ENCODE peak calls at places on chromosomes 1 and 21, in four cellular contexts. D is OCI-LY7; E is CD4-positive, CD25-positive, alpha-beta regulatory T cell; I is adrenal gland. M is an unnamed sample.

GRCh38 chr21:43608225-43608624 is 51.1 kb downstream of the HSF2BP start:
- DNase-seq in D (no peak), E (no peak), I (no peak), M (no peak)

GRCh38 chr1:46522184-46522968 is 29.1 kb downstream of the KNCN start:
- DNase-seq in D (no peak), E (no peak), I (peak; percentile 83), M (peak; percentile 95)

GRCh38 chr1:78333426-78334012 is 157.3 kb upstream of the PTGFR start:
- DNase-seq in D (peak; percentile 19), E (no peak), I (peak; percentile 54), M (peak; percentile 78)

GRCh38 chr1:39076127-39076798 is 50.1 kb downstream of the NDUFS5 start:
- DNase-seq in D (no peak), E (no peak), I (peak; percentile 95), M (peak; percentile 91)

GRCh38 chr1:46687095-46687659 is 15.5 kb downstream of the TEX38 start:
- DNase-seq in D (no peak), E (no peak), I (peak; percentile 91), M (peak; percentile 80)

GRCh38 chr1:93648656-93649055 is 33.0 kb downstream of the BCAR3 start:
- DNase-seq in D (no peak), E (no peak), I (no peak), M (no peak)

GRCh38 chr1:9293512-9294439 is 1.1 kb downstream of the SPSB1 start:
- DNase-seq in D (peak; percentile 47), E (peak; percentile 45), I (no peak), M (no peak)

GRCh38 chr1:22790232-22791008 is 79.8 kb downstream of the EPHB2 start:
- DNase-seq in D (no peak), E (no peak), I (no peak), M (no peak)

GRCh38 chr1:94698341-94698740 is 121.8 kb upstream of the SLC44A3 start:
- DNase-seq in D (no peak), E (no peak), I (no peak), M (no peak)

GRCh38 chr1:5232537-5232936 is 578.1 kb downstream of the AJAP1 start:
- DNase-seq in D (no peak), E (no peak), I (no peak), M (no peak)

GRCh38 chr1:246198141-246198820 is 308.8 kb downstream of the SMYD3 start:
- DNase-seq in D (no peak), E (no peak), I (no peak), M (no peak)

GRCh38 chr1:245863566-245864184 is 643.4 kb downstream of the SMYD3 start:
- DNase-seq in D (no peak), E (no peak), I (no peak), M (peak; percentile 44)

GRCh38 chr1:28240024-28240423 is 4.1 kb downstream of the ATP5IF1 start:
- DNase-seq in D (no peak), E (no peak), I (no peak), M (no peak)

DNA sequence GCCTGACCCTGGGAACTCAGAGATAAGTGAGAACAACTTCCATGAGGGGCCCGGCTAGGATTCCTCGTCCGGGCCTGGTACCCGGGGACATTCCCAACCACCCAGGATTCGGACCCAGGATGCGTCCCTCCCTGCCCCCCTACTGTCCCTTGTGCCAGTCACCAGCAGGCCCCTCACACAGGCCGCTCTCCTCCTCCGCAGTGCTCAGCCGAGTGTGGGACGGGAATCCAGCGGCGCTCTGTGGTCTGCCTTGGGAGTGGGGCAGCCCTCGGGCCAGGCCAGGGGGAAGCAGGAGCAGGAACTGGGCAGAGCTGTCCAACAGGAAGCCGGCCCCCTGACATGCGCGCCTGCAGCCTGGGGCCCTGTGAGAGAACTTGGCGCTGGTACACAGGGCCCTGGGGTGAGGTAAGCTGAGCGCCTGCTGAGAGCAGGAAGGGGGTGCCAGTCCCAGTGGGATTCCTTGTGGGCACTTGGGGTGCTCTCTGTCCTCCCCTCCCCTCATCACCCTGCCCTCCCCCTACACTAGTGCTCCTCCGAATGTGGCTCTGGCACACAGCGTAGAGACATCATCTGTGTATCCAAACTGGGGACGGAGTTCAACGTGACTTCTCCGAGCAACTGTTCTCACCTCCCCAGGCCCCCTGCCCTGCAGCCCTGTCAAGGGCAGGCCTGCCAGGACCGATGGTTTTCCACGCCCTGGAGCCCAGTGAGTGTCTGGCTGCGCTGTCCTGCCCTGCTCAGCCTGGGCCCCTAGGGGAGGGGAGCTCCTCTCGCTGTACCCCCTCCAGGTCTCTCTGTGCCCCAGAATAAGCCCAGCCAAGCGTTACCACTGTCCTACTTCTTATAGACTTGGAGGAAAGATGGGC is 9.8 kb downstream of the ADAMTSL4 start:
- DNase-seq in D (no peak), E (no peak), I (peak; percentile 75), M (peak; percentile 65)
- H3K4me3 ChIP-seq in D (no peak overlapping the region), E (no peak overlapping the region), I (no peak overlapping the region), M (no peak overlapping the region)

GRCh38 chr1:170586942-170587593 is 55.1 kb downstream of the GORAB start:
- DNase-seq in D (no peak), E (no peak), I (no peak), M (peak; percentile 80)

GRCh38 chr1:170581041-170581440 is 49.1 kb downstream of the GORAB start:
- DNase-seq in D (no peak), E (no peak), I (no peak), M (no peak)

GRCh38 chr1:170590921-170591705 is 59.1 kb downstream of the GORAB start:
- DNase-seq in D (no peak), E (no peak), I (no peak), M (no peak)

GRCh38 chr1:170583186-170583585 is 51.2 kb downstream of the GORAB start:
- DNase-seq in D (no peak), E (no peak), I (no peak), M (no peak)

DNA sequence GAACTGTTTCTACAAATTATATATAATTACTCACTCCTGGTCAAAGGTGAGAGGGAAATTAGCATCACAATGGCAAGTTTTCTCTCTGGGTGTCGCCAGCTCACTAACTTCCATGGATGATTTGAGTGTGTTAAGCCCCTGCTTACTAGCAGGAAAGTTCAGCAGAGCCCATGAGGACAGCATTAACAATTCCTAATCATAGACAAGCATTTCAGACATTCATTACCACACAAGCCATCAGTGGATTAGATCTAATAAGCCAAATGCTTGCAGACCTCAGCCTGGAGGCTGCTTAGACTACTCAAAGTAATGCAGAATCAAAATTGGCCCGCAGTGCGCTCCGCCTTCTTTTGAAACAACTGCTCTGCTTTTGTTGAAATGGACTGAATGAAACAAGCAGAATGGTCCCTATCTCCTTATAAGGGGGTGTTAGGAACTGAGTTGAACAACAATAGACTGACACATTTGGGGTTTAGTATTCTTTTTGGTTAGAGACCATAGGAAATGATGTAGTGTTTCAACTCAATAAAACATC is 54.4 kb downstream of the GORAB start:
- DNase-seq in D (no peak), E (no peak), I (no peak), M (no peak)
- H3K27ac ChIP-seq in D (no peak overlapping the region), E (no peak overlapping the region), I (no peak overlapping the region), M (no peak overlapping the region)

GRCh38 chr1:153609585-153609907 is 3.4 kb downstream of the S100A16 start:
- DNase-seq in D (no peak), E (no peak), I (no peak), M (no peak)
- H3K4me3 ChIP-seq in D (no peak overlapping the region), E (no peak overlapping the region), I (no peak overlapping the region), M (no peak overlapping the region)

DNA sequence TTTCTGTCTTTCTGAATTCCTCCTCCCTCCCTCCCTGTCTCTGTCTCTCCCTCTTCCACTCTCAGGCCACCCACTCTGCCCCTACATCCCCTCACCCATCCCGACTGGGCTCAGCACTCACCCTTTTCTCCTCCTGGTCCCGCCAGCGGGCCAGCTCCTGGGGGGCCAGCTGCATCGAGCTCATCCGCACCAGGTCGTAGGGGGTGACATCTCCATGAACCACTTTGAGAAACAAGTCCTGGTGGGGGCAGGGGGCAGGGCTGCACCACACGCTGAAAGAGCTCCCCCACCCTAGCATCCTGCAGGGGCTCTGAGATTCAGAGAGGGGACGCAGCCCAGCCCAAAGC is 17.8 kb downstream of the SPOCD1 start:
- DNase-seq in D (no peak), E (no peak), I (peak; percentile 37), M (no peak)
- H3K27ac ChIP-seq in D (no peak overlapping the region), E (no peak overlapping the region), I (no peak overlapping the region), M (no peak overlapping the region)

DNA sequence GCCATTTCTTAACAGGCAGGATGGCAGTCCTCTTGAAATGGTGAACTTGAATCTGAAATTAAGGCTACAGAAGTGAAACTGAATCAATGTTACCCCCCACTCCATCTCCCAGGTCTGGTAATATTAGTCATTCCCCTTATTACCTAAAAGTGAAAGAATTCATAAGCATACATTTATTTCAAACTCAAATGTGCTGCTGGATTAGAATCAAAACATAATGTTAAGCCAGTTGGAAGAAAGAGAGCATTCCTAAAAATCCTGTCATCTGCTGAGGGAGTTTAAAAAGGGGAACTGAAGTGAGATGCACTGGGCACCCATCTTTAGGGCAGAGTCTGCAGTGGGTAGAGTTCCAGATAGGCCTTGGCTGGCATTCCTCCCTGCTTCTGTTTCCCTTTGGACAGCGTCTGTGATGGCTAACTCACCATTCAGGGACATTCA is 17.4 kb downstream of the KIAA0319L start:
- DNase-seq in D (no peak), E (no peak), I (no peak), M (no peak)
- H3K4me3 ChIP-seq in D (no peak overlapping the region), E (peak overlapping the region; percentile 52), I (no peak overlapping the region), M (no peak overlapping the region)

GRCh38 chr1:202038688-202039346 is 28.4 kb downstream of the ELF3 start:
- DNase-seq in D (no peak), E (no peak), I (no peak), M (no peak)
- H3K27ac ChIP-seq in D (no peak overlapping the region), E (no peak overlapping the region), I (no peak overlapping the region), M (no peak overlapping the region)

GRCh38 chr1:2791027-2791760 is 10.3 kb downstream of the TTC34 start:
- DNase-seq in D (no peak), E (no peak), I (no peak), M (no peak)

GRCh38 chr1:2789986-2790581 is 11.4 kb downstream of the TTC34 start:
- DNase-seq in D (no peak), E (no peak), I (no peak), M (no peak)

GRCh38 chr1:2788506-2789163 is 12.9 kb downstream of the TTC34 start:
- DNase-seq in D (no peak), E (no peak), I (no peak), M (no peak)

GRCh38 chr1:2787163-2787911 is 14.2 kb downstream of the TTC34 start:
- DNase-seq in D (no peak), E (no peak), I (no peak), M (no peak)

DNA sequence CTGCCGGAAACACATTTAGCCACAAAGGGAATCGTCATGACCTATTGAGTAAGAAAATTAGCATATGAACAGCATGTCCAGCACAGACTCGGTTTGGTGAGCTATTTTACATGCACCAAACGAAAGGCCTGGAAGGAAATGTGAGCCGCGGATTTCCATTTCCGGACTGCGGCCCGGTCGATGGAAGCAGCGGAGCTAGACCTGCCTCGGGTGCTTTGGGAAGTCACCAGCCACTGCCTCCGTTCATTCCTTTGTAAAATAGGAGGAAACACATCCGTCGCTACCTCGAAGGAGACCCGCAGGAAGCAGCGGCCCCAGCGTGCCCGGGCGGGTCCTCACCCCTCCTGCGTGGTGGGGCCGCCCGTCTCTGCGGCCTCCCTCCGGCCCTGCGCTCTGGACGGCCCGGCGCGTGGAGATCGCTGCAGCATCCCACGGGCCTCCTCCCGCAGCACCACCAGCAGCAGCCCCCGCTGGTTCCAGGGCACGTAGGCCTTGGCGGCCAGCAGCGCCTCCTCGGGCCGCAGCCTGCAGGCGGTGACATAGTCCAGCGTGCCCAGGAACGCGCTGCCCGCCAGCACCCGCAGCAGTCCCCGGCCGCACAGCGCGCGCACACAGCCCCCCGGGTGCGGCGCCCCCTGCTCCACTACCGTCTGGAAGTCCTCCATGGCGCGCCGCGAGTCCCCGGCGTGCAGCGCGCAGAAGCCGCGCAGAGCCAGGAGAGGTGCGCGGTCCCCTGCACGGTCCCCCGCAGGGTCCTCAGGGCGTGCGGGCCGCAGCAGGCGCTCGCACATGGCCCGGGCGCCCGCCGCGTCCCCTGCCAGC is 12.1 kb downstream of the TTC34 start:
- DNase-seq in D (no peak), E (no peak), I (no peak), M (no peak)
- H3K4me3 ChIP-seq in D (no peak overlapping the region), E (no peak overlapping the region), I (no peak overlapping the region), M (no peak overlapping the region)

GRCh38 chr1:8184301-8184700 is 133.6 kb upstream of the SLC45A1 start:
- DNase-seq in D (no peak), E (no peak), I (no peak), M (no peak)
- H3K27ac ChIP-seq in D (no peak overlapping the region), E (no peak overlapping the region), I (no peak overlapping the region), M (no peak overlapping the region)

M was measured in cardiac muscle cell.